ENCODE peak calls at places on chromosomes 2 and 18, in seven cellular contexts. B is PC-3, C is neuronal stem cell, S is astrocyte, J is fibroblast of lung, H is SK-N-SH, V is K562. D is an unnamed sample.

GRCh38 chr2:135096665-135097446 is 44.8 kb downstream of the RAB3GAP1 start:
- DNase-seq in B (no peak), C (no peak), S (no peak), J (peak), H (no peak), V (no peak), D (no peak)

GRCh38 chr2:68643011-68643873 is at the start of gene PROKR1:
- DNase-seq in B (peak), C (peak), S (peak), J (no peak), H (peak), V (peak), D (no peak)

GRCh38 chr2:222307138-222307756 is 8.4 kb upstream of the PAX3 start:
- DNase-seq in B (no peak), C (no peak), S (no peak), J (no peak), H (no peak), V (no peak), D (no peak)

GRCh38 chr18:76544511-76545350 is 49.7 kb upstream of the ZNF516 start:
- DNase-seq in B (no peak), C (no peak), S (no peak), J (no peak), H (no peak), V (no peak), D (no peak)

GRCh38 chr2:43486604-43487003 is 109.2 kb downstream of the THADA start:
- DNase-seq in B (peak), C (no peak), S (no peak), J (peak), H (no peak), V (no peak), D (no peak)

GRCh38 chr2:65092791-65093190 is 36.6 kb downstream of the CEP68 start:
- DNase-seq in B (no peak), C (no peak), S (no peak), J (no peak), H (no peak), V (no peak), D (no peak)

GRCh38 chr2:190835303-190835930 is 45.2 kb upstream of the GLS start:
- DNase-seq in B (peak), C (no peak), S (peak), J (peak), H (peak), V (no peak), D (no peak)

GRCh38 chr2:27152796-27153464 is 4.1 kb downstream of the TCF23 start:
- DNase-seq in B (peak), C (no peak), S (no peak), J (no peak), H (no peak), V (no peak), D (no peak)

GRCh38 chr2:210544191-210544590 is 12.2 kb upstream of the CPS1 start:
- DNase-seq in B (no peak), C (no peak), S (no peak), J (no peak), H (no peak), V (no peak), D (no peak)

GRCh38 chr2:140122001-140122400 is 1341.8 kb upstream of the NXPH2 start:
- DNase-seq in B (peak), C (no peak), S (peak), J (peak), H (no peak), V (no peak), D (no peak)

GRCh38 chr2:176729706-176730569 is 460.7 kb downstream of the MTX2 start:
- DNase-seq in B (no peak), C (no peak), S (peak), J (peak), H (peak), V (no peak), D (no peak)

GRCh38 chr2:45323344-45323743 is 287.7 kb downstream of the SRBD1 start:
- DNase-seq in B (no peak), C (no peak), S (no peak), J (no peak), H (no peak), V (no peak), D (no peak)

GRCh38 chr2:142220901-142221300 is 90.1 kb upstream of the LRP1B start:
- DNase-seq in B (no peak), C (no peak), S (peak), J (peak), H (no peak), V (no peak), D (no peak)

GRCh38 chr18:13563390-13563805 is 163.0 kb downstream of the FAM210A start:
- DNase-seq in B (no peak), C (no peak), S (no peak), J (no peak), H (no peak), V (no peak), D (no peak)
- H3K9ac ChIP-seq in B (no peak), C (no peak), S (no peak), J (no peak), H (no peak), V (no peak), D (no peak)

GRCh38 chr2:218406949-218407703 is 7.5 kb downstream of the CTDSP1 start:
- DNase-seq in B (peak), C (no peak), S (peak), J (peak), H (peak), V (peak), D (no peak)
- H3K9ac ChIP-seq in B (peak), C (peak), S (peak), J (peak), H (peak), V (peak), D (peak)

GRCh38 chr2:145760781-145761649 is 1241.1 kb upstream of the ZEB2 start:
- DNase-seq in B (peak), C (no peak), S (peak), J (peak), H (no peak), V (no peak), D (no peak)
- H3K9ac ChIP-seq in B (peak), C (no peak), S (peak), J (no peak), H (no peak), V (no peak), D (no peak)

GRCh38 chr18:41311571-41312240 is 643.3 kb upstream of the PIK3C3 start:
- DNase-seq in B (no peak), C (no peak), S (no peak), J (no peak), H (no peak), V (no peak), D (peak)
- H3K9ac ChIP-seq in B (no peak), C (no peak), S (no peak), J (no peak), H (no peak), V (no peak), D (no peak)

GRCh38 chr2:174554514-174555119 is 43.0 kb downstream of the WIPF1 start:
- DNase-seq in B (no peak), C (no peak), S (no peak), J (no peak), H (no peak), V (no peak), D (no peak)
- H3K9ac ChIP-seq in B (no peak), C (no peak), S (no peak), J (no peak), H (no peak), V (no peak), D (no peak)

GRCh38 chr18:49055196-49055595 is 104.4 kb upstream of the SMAD7 start:
- DNase-seq in B (no peak), C (no peak), S (no peak), J (no peak), H (no peak), V (no peak), D (no peak)
- H3K9ac ChIP-seq in B (no peak), C (no peak), S (peak), J (no peak), H (peak), V (no peak), D (no peak)

GRCh38 chr2:217892560-217892959 is 110.2 kb downstream of the TNS1 start:
- DNase-seq in B (no peak), C (no peak), S (no peak), J (no peak), H (no peak), V (no peak), D (no peak)

GRCh38 chr2:217886720-217887309 is 116.0 kb downstream of the TNS1 start:
- DNase-seq in B (peak), C (peak), S (peak), J (peak), H (peak), V (peak), D (no peak)

GRCh38 chr2:217890445-217890844 is 112.3 kb downstream of the TNS1 start:
- DNase-seq in B (no peak), C (no peak), S (peak), J (peak), H (peak), V (no peak), D (no peak)

GRCh38 chr2:217887841-217888665 is 114.7 kb downstream of the TNS1 start:
- DNase-seq in B (no peak), C (no peak), S (peak), J (peak), H (peak), V (peak), D (no peak)

DNA sequence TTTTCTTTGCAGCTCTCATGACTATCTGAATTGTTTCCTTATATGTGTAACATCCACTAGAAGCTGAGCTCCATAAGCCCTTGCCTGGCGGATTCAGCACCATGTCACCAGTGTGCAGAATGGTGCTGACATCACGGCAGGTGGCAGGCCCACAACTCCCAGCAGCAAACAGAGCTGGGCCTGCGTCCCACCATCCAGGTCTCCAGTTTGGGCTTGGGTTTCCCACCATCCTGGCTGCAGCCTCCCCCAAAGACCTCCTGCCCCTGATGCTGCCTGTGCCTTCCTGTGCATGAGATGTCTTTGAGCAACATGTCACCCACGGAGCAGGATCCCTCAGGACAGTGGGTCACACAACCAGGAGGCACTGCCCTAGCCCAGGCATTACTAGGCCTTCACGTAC is 113.1 kb downstream of the TNS1 start:
- DNase-seq in B (no peak), C (no peak), S (no peak), J (no peak), H (no peak), V (no peak), D (no peak)
- H3K9ac ChIP-seq in B (no peak), C (no peak), S (peak), J (no peak), H (no peak), V (no peak), D (no peak)

GRCh38 chr2:19988600-19988999 is 1.3 kb downstream of the WDR35 start:
- DNase-seq in B (peak), C (no peak), S (no peak), J (no peak), H (no peak), V (no peak), D (no peak)
- H3K9ac ChIP-seq in B (no peak), C (no peak), S (peak), J (no peak), H (peak), V (no peak), D (peak)

DNA sequence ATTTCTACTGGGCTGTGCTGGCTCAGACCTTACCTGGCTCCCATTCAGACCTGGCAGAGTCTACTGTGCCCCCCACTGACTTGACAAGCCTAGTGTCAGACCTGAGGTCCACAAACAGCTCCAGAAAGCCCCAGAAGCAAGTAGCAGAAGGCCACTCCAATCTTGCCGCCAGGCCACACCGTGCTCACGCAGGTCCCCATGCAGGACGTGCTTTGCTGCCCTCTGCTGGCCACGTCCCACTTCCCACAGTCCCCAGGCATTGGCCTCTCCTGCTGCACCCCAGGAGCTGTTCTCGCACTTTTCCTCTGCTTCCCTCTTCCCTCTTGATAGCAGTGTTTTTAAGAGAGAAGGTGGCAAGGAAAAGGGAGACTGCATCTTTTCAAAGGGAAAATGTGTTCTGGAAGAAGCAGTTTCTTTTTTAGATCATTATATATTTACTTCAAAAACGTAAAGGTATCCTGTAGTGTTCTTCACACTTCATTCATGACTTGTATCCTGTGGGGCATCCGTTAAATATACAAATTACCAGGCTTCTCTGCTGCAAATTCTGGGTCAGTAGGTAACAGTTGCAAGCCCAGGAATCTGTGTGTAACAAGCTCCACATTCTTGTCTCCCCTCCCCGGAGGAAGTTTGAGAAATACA is 81.4 kb upstream of the PAPOLG start:
- DNase-seq in B (peak), C (peak), S (peak), J (peak), H (peak), V (peak), D (peak)
- H3K9ac ChIP-seq in B (no peak), C (no peak), S (no peak), J (no peak), H (no peak), V (no peak), D (no peak)

D was measured in SK-N-MC.